ENCODE peak calls at places on chromosomes 12 and 14, in eight cellular contexts. N is gastrocnemius medialis, B is right lobe of liver, Q is A549, M is thyroid gland, Y is suprapubic skin, J is IMR-90, V is uterus. H is an unnamed sample.

GRCh38 chr12:95115641-95116040 is 42.2 kb upstream of the NR2C1 start:
- DNase-seq in N (no peak), J (no peak), V (no peak), M (no peak), B (no peak), Q (no peak), Y (no peak), H (no peak)

GRCh38 chr14:59358105-59358504 is 107.1 kb downstream of the GPR135 start:
- DNase-seq in N (peak), Q (peak), Y (peak), M (peak), V (no peak), B (peak), J (peak), H (peak)

GRCh38 chr12:78928200-78929074 is 63.9 kb downstream of the SYT1 start:
- DNase-seq in B (no peak), Y (no peak), N (no peak), J (peak), M (no peak), V (no peak), Q (peak), H (no peak)

GRCh38 chr12:47870175-47870781 is 34.5 kb downstream of the VDR start:
- DNase-seq in N (peak), Q (peak), M (peak), J (no peak), B (peak), Y (no peak), V (peak), H (peak)

GRCh38 chr14:34711169-34711568 is 3.2 kb downstream of the CFL2 start:
- DNase-seq in N (peak), M (no peak), Q (peak), V (no peak), Y (no peak), B (no peak), J (peak), H (no peak)

GRCh38 chr12:30025317-30025716 is 241.6 kb upstream of the TMTC1 start:
- DNase-seq in Y (no peak), V (no peak), Q (no peak), N (no peak), B (no peak), M (no peak), J (no peak), H (no peak)

GRCh38 chr12:94649349-94650142 is 811 bp downstream of the TMCC3 start:
- DNase-seq in B (peak), N (peak), J (peak), M (peak), Y (peak), V (peak), Q (peak), H (peak)

GRCh38 chr12:60093428-60093827 is 497.6 kb downstream of the SLC16A7 start:
- DNase-seq in Y (no peak), B (no peak), M (no peak), N (no peak), Q (no peak), V (no peak), J (no peak), H (no peak)

GRCh38 chr14:100532154-100532915 is 54.9 kb downstream of the BEGAIN start:
- DNase-seq in V (peak), M (no peak), N (no peak), Y (peak), Q (no peak), J (peak), B (peak), H (no peak)

GRCh38 chr12:105301696-105302095 is 28.8 kb upstream of the C12orf75 start:
- DNase-seq in Y (no peak), M (no peak), V (no peak), B (no peak), Q (no peak), J (no peak), N (no peak), H (no peak)
- H3K27ac ChIP-seq in Y (no peak), M (no peak), V (no peak), B (no peak), Q (no peak), J (no peak), N (no peak), H (no peak)

GRCh38 chr12:27537855-27538675 is 14.1 kb downstream of the PPFIBP1 start:
- DNase-seq in Q (no peak), N (no peak), J (no peak), B (no peak), Y (no peak), M (no peak), V (no peak), H (no peak)
- H3K4me3 ChIP-seq in Q (no peak), N (no peak), J (no peak), B (no peak), Y (no peak), M (no peak), V (no peak), H (peak)

GRCh38 chr14:70886421-70887206 is 20.6 kb upstream of the PCNX1 start:
- DNase-seq in M (no peak), V (no peak), B (no peak), J (no peak), Y (no peak), N (peak), Q (no peak), H (no peak)
- TF ChIP-seq POLR2A in M (no peak), V (no peak), B (no peak), J (no peak), Y (no peak), N (no peak), Q (no peak), H (no peak)

GRCh38 chr12:12481636-12482035 is 81.0 kb downstream of the DUSP16 start:
- DNase-seq in B (no peak), Y (no peak), V (no peak), N (no peak), J (no peak), Q (no peak), M (no peak), H (no peak)

GRCh38 chr12:12480074-12480473 is 82.6 kb downstream of the DUSP16 start:
- DNase-seq in N (no peak), Q (no peak), Y (no peak), V (no peak), J (no peak), B (no peak), M (no peak), H (no peak)

GRCh38 chr12:12483438-12483837 is 79.2 kb downstream of the DUSP16 start:
- DNase-seq in M (no peak), B (no peak), Q (no peak), N (no peak), Y (no peak), J (no peak), V (no peak), H (no peak)

GRCh38 chr12:12482959-12483358 is 79.7 kb downstream of the DUSP16 start:
- DNase-seq in N (no peak), Y (no peak), Q (no peak), V (no peak), B (no peak), M (no peak), J (no peak), H (no peak)

GRCh38 chr12:12482150-12482761 is 80.4 kb downstream of the DUSP16 start:
- DNase-seq in Q (no peak), B (no peak), Y (no peak), V (no peak), N (no peak), J (no peak), M (no peak), H (no peak)
- H3K27ac ChIP-seq in Q (no peak), B (no peak), Y (no peak), V (no peak), N (no peak), J (no peak), M (no peak), H (no peak)

GRCh38 chr12:52197371-52198231 is 5.8 kb upstream of the KRT80 start:
- DNase-seq in J (no peak), N (peak), B (no peak), Y (no peak), V (no peak), M (peak), Q (no peak), H (peak)
- H3K4me3 ChIP-seq in J (no peak), N (no peak), B (no peak), Y (no peak), V (no peak), M (no peak), Q (no peak), H (no peak)

GRCh38 chr14:73786942-73787759 is 64.5 kb upstream of the PTGR2 start:
- DNase-seq in B (peak), N (peak), M (peak), J (peak), Q (peak), Y (no peak), V (peak), H (peak)

GRCh38 chr14:73784988-73785313 is 66.7 kb upstream of the PTGR2 start:
- DNase-seq in N (no peak), B (no peak), Q (no peak), M (peak), V (no peak), Y (no peak), J (no peak), H (no peak)

GRCh38 chr14:73785336-73785833 is 66.2 kb upstream of the PTGR2 start:
- DNase-seq in N (no peak), Q (peak), M (peak), Y (no peak), B (peak), V (peak), J (peak), H (no peak)

GRCh38 chr14:73786632-73786941 is 65.0 kb upstream of the PTGR2 start:
- DNase-seq in M (peak), N (no peak), B (peak), Y (no peak), J (peak), V (peak), Q (peak), H (peak)

GRCh38 chr14:73785834-73786631 is 65.6 kb upstream of the PTGR2 start:
- DNase-seq in N (peak), J (peak), Y (peak), Q (peak), V (peak), B (peak), M (peak), H (peak)
- TF ChIP-seq POLR2A in N (peak), J (peak), Y (peak), Q (peak), V (peak), B (peak), M (no peak), H (no peak)

GRCh38 chr14:102187044-102187443 is 47.3 kb downstream of the WDR20 start:
- DNase-seq in V (no peak), B (no peak), N (no peak), M (peak), J (peak), Y (no peak), Q (peak), H (no peak)
- H3K27ac ChIP-seq in V (peak), B (no peak), N (no peak), M (peak), J (peak), Y (peak), Q (peak), H (no peak)

GRCh38 chr12:125135906-125136305 is 70.7 kb downstream of the AACS start:
- DNase-seq in Q (no peak), N (no peak), Y (no peak), V (no peak), M (no peak), J (no peak), B (no peak), H (no peak)
- H3K4me3 ChIP-seq in Q (no peak), N (no peak), Y (no peak), V (no peak), M (no peak), J (no peak), B (no peak), H (no peak)

GRCh38 chr12:75334384-75335030 is at the start of gene GLIPR1L1:
- DNase-seq in J (peak), M (peak), N (peak), V (peak), Y (peak), Q (peak), B (peak), H (peak)

GRCh38 chr12:75327642-75328041 is 2.5 kb downstream of the CAPS2 start:
- DNase-seq in V (no peak), Q (no peak), M (no peak), B (no peak), J (no peak), N (no peak), Y (no peak), H (no peak)

DNA sequence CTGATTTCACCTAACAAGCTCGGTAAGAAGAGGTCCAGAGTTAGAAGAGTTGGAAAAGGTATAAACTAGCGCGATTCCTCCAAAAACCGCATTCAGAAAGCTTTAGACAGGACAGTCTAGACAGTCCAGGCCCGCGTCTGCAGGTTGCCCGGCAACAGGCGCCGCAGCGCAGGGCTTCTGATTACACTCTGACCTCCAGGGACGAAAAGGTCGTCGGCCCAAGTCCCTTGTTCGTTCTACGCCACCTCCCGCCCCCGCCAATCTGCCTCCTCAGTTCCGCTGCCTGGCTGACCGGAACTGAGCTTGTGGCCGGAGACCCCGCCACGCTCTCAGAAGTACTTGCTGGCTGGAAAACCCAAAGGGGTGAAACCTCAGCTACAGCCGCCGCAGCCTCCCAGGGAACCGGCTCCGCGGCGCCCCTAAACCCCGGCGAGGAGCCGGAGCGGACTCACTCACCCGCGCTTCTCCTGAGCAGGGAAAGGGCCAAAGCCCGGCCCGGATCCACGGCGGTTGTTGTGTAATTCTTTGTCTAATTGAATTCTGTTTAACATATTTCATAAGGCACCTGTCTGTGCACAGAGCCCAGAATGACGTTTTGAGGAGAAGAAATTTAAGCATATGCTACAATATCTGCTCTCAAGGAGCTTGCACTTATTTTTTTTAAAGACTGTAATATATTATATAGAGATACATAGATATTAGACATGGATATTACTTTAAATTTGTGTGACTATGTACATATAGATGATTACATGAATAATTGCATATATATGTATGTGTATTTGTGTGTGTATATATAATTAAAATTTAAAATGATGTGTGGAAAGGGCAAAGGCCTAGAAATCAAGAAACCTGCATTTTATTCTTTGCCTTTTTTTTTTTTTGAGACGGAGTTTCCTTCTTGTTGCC is at the start of gene CAPS2:
- DNase-seq in V (peak), Y (peak), M (peak), J (peak), N (peak), B (peak), Q (peak), H (peak)
- TF ChIP-seq POLR2A in V (peak), Y (no peak), M (no peak), J (no peak), N (no peak), B (peak), Q (peak), H (no peak)

H was measured in heart left ventricle.